ENCODE peak calls at places on chromosomes 7 and 10, in seven cellular contexts. K, A, U, M, C, W and T are unnamed samples.
A peak's percentile ranks its signal among the peaks of the same experiment; 100 is the strongest.

GRCh38 chr7:74479066-74479781 is 25.5 kb downstream of the GTF2IRD1 start:
- DNase-seq in K (no peak), A (no peak), U (no peak), M (no peak), C (no peak), W (no peak), T (peak; percentile 86)

GRCh38 chr10:70221030-70221429 is 12.2 kb downstream of the PPA1 start:
- DNase-seq in K (no peak), A (no peak), U (no peak), M (no peak), C (no peak), W (no peak), T (no peak)

GRCh38 chr7:73703985-73704639 is 15.4 kb downstream of the STX1A start:
- DNase-seq in K (peak; percentile 46), A (no peak), U (no peak), M (no peak), C (no peak), W (peak; percentile 86), T (no peak)

GRCh38 chr7:137282043-137282442 is 61.5 kb downstream of the PTN start:
- DNase-seq in K (no peak), A (no peak), U (no peak), M (no peak), C (peak; percentile 21), W (no peak), T (no peak)

GRCh38 chr10:43781480-43782361 is 133.0 kb upstream of the ZNF32 start:
- DNase-seq in K (no peak), A (no peak), U (no peak), M (no peak), C (no peak), W (no peak), T (no peak)

GRCh38 chr10:132498562-132499366 is 38.8 kb upstream of the INPP5A start:
- DNase-seq in K (no peak), A (no peak), U (no peak), M (no peak), C (no peak), W (no peak), T (no peak)

GRCh38 chr10:69861251-69862240 is 59.8 kb downstream of the COL13A1 start:
- DNase-seq in K (no peak), A (no peak), U (no peak), M (peak; percentile 94), C (no peak), W (peak; percentile 30), T (no peak)

GRCh38 chr7:29385214-29385613 is 178.4 kb upstream of the PRR15 start:
- DNase-seq in K (no peak), A (no peak), U (no peak), M (no peak), C (no peak), W (no peak), T (no peak)

GRCh38 chr10:84310470-84310869 is 17.9 kb upstream of the CCSER2 start:
- DNase-seq in K (no peak), A (no peak), U (no peak), M (no peak), C (no peak), W (peak; percentile 53), T (no peak)

GRCh38 chr7:50628469-50629084 is 63.4 kb upstream of the DDC start:
- DNase-seq in K (no peak), A (no peak), U (no peak), M (no peak), C (no peak), W (no peak), T (no peak)

GRCh38 chr7:1768835-1769234 is 98.8 kb downstream of the ELFN1 start:
- DNase-seq in K (no peak), A (no peak), U (no peak), M (peak; percentile 15), C (no peak), W (peak; percentile 39), T (no peak)

GRCh38 chr10:47346572-47347302 is 1.4 kb upstream of the RBP3 start:
- DNase-seq in K (no peak), A (no peak), U (no peak), M (no peak), C (no peak), W (no peak), T (no peak)

GRCh38 chr7:111424768-111425167 is 137.5 kb downstream of the IMMP2L start:
- DNase-seq in K (no peak), A (no peak), U (no peak), M (no peak), C (no peak), W (no peak), T (no peak)

GRCh38 chr10:9437131-9437530 is 1382.6 kb downstream of the GATA3 start:
- DNase-seq in K (no peak), A (no peak), U (no peak), M (no peak), C (peak; percentile 10), W (no peak), T (no peak)

GRCh38 chr10:30433779-30434272 is at the start of gene MAP3K8:
- DNase-seq in K (peak; percentile 93), A (peak; percentile 64), U (peak; percentile 62), M (peak; percentile 71), C (no peak), W (peak; percentile 87), T (peak; percentile 96)

GRCh38 chr10:118763202-118763988 is 8.6 kb upstream of the CACUL1 start:
- DNase-seq in K (no peak), A (no peak), U (no peak), M (no peak), C (no peak), W (no peak), T (no peak)

GRCh38 chr10:123967626-123968243 is 76.1 kb upstream of the CPXM2 start:
- DNase-seq in K (peak; percentile 72), A (no peak), U (peak; percentile 11), M (peak; percentile 49), C (no peak), W (peak; percentile 54), T (peak; percentile 42)

GRCh38 chr7:89780291-89780690 is 374.0 kb upstream of the STEAP1 start:
- DNase-seq in K (no peak), A (no peak), U (no peak), M (no peak), C (no peak), W (no peak), T (no peak)

GRCh38 chr10:28291881-28292297 is 11.0 kb downstream of the MPP7 start:
- DNase-seq in K (no peak), A (no peak), U (no peak), M (peak; percentile 71), C (peak; percentile 55), W (peak; percentile 4), T (no peak)

GRCh38 chr10:72622271-72622670 is 3.6 kb downstream of the MICU1 start:
- DNase-seq in K (no peak), A (no peak), U (no peak), M (no peak), C (no peak), W (no peak), T (no peak)

GRCh38 chr7:1567893-1568292 is 1.9 kb downstream of the PSMG3 start:
- DNase-seq in K (no peak), A (no peak), U (no peak), M (no peak), C (peak; percentile 83), W (no peak), T (peak; percentile 63)

GRCh38 chr7:31373337-31374289 is 33.1 kb upstream of the NEUROD6 start:
- DNase-seq in K (no peak), A (no peak), U (no peak), M (peak; percentile 51), C (no peak), W (peak; percentile 59), T (no peak)

GRCh38 chr10:70296406-70296899 is 12.6 kb upstream of the NPFFR1 start:
- DNase-seq in K (peak; percentile 88), A (no peak), U (no peak), M (peak; percentile 44), C (peak; percentile 73), W (peak; percentile 81), T (peak; percentile 88)

GRCh38 chr7:96273716-96274115 is 48.2 kb downstream of the SLC25A13 start:
- DNase-seq in K (no peak), A (no peak), U (no peak), M (no peak), C (no peak), W (no peak), T (no peak)

DNA sequence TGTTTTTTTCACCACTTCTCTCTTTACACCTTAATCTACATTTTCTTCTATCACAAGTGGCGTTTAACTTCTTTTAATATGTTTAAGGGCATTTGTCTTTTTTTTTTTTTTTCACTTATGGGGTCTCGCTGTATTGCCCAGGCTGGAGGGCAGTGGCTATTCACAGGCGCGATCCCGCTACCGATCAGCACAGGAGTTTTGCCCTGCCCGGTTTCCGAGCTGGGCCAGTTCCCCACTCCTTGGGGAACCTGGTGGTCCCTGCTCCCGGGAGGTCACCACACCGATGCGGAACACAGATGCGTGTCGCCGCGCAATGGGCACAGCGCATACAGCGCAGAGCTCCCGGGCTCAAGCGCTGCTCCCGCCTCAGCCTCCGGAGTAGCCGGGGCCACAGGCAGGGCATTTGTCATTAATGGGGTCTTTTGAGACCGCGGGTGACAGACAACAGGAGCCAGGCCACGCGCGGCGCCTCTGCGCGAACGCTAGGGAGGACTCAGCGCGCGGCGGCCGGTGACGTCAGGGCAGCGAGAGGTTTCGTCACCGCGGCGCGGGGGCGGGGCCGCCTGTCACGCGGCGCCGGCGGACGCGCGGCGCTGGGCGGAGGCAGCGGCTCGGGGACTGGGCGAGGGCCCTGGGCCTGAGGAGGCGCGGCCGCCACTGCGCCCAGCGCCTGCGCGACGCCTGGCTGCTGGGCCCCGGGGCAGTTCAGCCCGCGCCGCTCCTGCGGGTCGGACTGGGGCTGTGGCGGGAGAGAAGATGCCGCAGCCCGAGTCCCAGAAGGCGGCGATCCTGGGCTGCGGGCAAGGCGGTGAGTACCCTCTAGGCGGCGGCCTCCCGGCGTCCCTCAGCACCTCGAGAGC is at the start of gene GALNT11:
- DNase-seq in K (peak; percentile 89), A (peak; percentile 19), U (peak; percentile 81), M (peak; percentile 54), C (peak; percentile 37), W (peak; percentile 97), T (peak; percentile 97)
- TF ChIP-seq CTCF in K (no peak), A (no peak), U (peak; percentile 17), M (peak; percentile 2), C (peak; percentile 39), W (peak; percentile 52), T (peak; percentile 14)

GRCh38 chr7:127819975-127820778 is 168.2 kb downstream of the SND1 start:
- DNase-seq in K (no peak), A (no peak), U (no peak), M (peak; percentile 6), C (no peak), W (peak; percentile 56), T (no peak)
- H3K27ac ChIP-seq in K (no peak overlapping the region), A (no peak overlapping the region), U (no peak overlapping the region), M (no peak overlapping the region), C (no peak overlapping the region), W (peak overlapping the region; percentile 18), T (peak overlapping the region; percentile 20)

GRCh38 chr7:157986051-157986450 is 601.6 kb downstream of the PTPRN2 start:
- DNase-seq in K (no peak), A (no peak), U (no peak), M (no peak), C (no peak), W (no peak), T (no peak)
- H3K9me3 ChIP-seq in K (no peaks in the 10 kb centered on the region), A (no peaks in the 10 kb centered on the region), U (no peaks in the 10 kb centered on the region), M (no peaks in the 10 kb centered on the region), C (peaks cover 88% of the 10 kb centered on the region), W (no peaks in the 10 kb centered on the region), T (no peaks in the 10 kb centered on the region)

DNA sequence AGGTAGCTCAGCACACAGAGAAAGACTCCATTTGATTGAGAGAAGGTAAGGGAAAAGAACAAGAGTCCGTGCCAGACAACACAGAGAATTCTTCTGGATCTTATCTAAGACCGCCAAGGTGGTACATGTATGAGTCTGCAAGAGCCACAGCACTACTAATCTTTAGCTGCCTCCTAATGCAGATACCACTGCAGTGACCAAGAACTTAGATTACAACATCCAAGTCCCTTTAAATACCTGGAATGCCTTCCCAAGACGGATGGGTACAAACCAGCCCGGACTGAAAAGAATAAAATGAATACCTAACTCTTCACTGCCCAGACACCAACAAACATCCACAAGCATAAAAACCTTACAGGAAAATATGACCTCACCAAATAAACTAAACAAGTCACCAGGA is 33.3 kb downstream of the TFEC start:
- DNase-seq in K (no peak), A (no peak), U (no peak), M (no peak), C (no peak), W (no peak), T (no peak)
- TF ChIP-seq CTCF in K (no peak), A (no peak), U (no peak), M (no peak), C (no peak), W (no peak), T (no peak)